ENCODE peak calls at places on chromosome 14, in eight cellular contexts. X, O, P, H, Y, W, J and T are unnamed samples.

GRCh38 chr14:66434464-66434863 is 51.7 kb upstream of the CCDC196 start:
- DNase-seq in X (no peak), Y (no peak), W (no peak), O (no peak), P (no peak), J (no peak), H (no peak), T (no peak)

GRCh38 chr14:72947366-72948160 is 21.3 kb downstream of the DCAF4 start:
- DNase-seq in Y (no peak), P (no peak), W (no peak), X (no peak), H (no peak), J (no peak), O (no peak), T (no peak)

GRCh38 chr14:51008416-51008815 is 64.1 kb upstream of the PYGL start:
- DNase-seq in H (no peak), O (no peak), W (no peak), X (no peak), Y (no peak), J (no peak), P (no peak), T (no peak)

GRCh38 chr14:51554339-51554920 is 97.3 kb upstream of the FRMD6 start:
- DNase-seq in O (no peak), X (no peak), P (no peak), Y (no peak), H (no peak), J (no peak), W (peak), T (no peak)

GRCh38 chr14:31740688-31741087 is 179.5 kb downstream of the NUBPL start:
- DNase-seq in H (no peak), O (no peak), P (no peak), Y (no peak), J (no peak), X (no peak), W (no peak), T (no peak)

GRCh38 chr14:69373104-69373503 is 25.0 kb downstream of the ERH start:
- DNase-seq in J (no peak), X (no peak), P (no peak), H (no peak), Y (no peak), O (no peak), W (no peak), T (no peak)

GRCh38 chr14:72305555-72305954 is 373.3 kb downstream of the RGS6 start:
- DNase-seq in H (no peak), P (no peak), Y (no peak), J (no peak), W (no peak), O (no peak), X (no peak), T (no peak)

GRCh38 chr14:63543826-63544320 is 696 bp upstream of the PPP2R5E start:
- DNase-seq in H (no peak), O (no peak), X (no peak), Y (no peak), J (no peak), P (no peak), W (no peak), T (no peak)

GRCh38 chr14:68042591-68043210 is 223.1 kb downstream of the RAD51B start:
- DNase-seq in H (no peak), P (no peak), J (no peak), W (no peak), X (no peak), Y (no peak), O (no peak), T (no peak)

GRCh38 chr14:95862243-95862642 is 14.4 kb upstream of the TUNAR start:
- DNase-seq in W (peak), X (no peak), Y (no peak), P (no peak), H (no peak), J (no peak), O (no peak), T (peak)

GRCh38 chr14:92481386-92481785 is 32.2 kb upstream of the RIN3 start:
- DNase-seq in P (no peak), H (no peak), J (no peak), X (no peak), W (no peak), Y (no peak), O (no peak), T (no peak)

GRCh38 chr14:89400529-89400928 is 16.5 kb downstream of the FOXN3 start:
- DNase-seq in J (no peak), X (no peak), O (no peak), W (no peak), Y (no peak), P (no peak), H (no peak), T (no peak)

GRCh38 chr14:98999345-98999744 is 272.7 kb downstream of the BCL11B start:
- DNase-seq in P (no peak), X (no peak), O (no peak), J (no peak), Y (no peak), W (no peak), H (no peak), T (no peak)

GRCh38 chr14:56953884-56954283 is 143.6 kb upstream of the OTX2 start:
- DNase-seq in W (no peak), H (no peak), Y (no peak), P (no peak), O (no peak), J (no peak), X (no peak), T (peak)